ENCODE peak calls at places on chromosomes 4 and X, in nine cellular contexts. O is WTC11; A is HTR-8/SVneo; V is GDM1; T is A673; Z is hepatocyte; N is CD4-positive, alpha-beta T cell; I is astrocyte; J is stromal cell of bone marrow. K is an unnamed sample.
A peak's percentile ranks its signal among the peaks of the same experiment; 100 is the strongest.

GRCh38 chr4:156182269-156182668 is 228.6 kb upstream of the CTSO start:
- DNase-seq in O (no peak), A (no peak), V (no peak), T (no peak), Z (no peak), N (no peak), I (no peak), J (no peak), K (no peak)

GRCh38 chr4:102761478-102761790 is 666 bp upstream of the MANBA start:
- DNase-seq in O (no peak), A (no peak), V (no peak), T (no peak), Z (peak; percentile 34), N (no peak), I (peak; percentile 8), J (peak; percentile 6), K (no peak)

GRCh38 chr4:77893451-77893850 is 30.8 kb downstream of the MRPL1 start:
- DNase-seq in O (no peak), A (no peak), V (no peak), T (no peak), Z (no peak), N (no peak), I (no peak), J (no peak), K (no peak)

GRCh38 chrX:319579-320125 is 1.1 kb upstream of the GTPBP6 start:
- DNase-seq in O (peak; percentile 14), A (no peak), V (no peak), T (no peak), Z (no peak), N (no peak), I (no peak), J (no peak), K (no peak)

GRCh38 chrX:16578218-16578617 is 71.7 kb upstream of the S100G start:
- DNase-seq in O (no peak), A (no peak), V (no peak), T (no peak), Z (no peak), N (no peak), I (no peak), J (peak; percentile 36), K (no peak)

GRCh38 chr4:176969011-176969410 is 176.3 kb upstream of the VEGFC start:
- DNase-seq in O (no peak), A (no peak), V (no peak), T (no peak), Z (no peak), N (no peak), I (no peak), J (no peak), K (no peak)

GRCh38 chrX:27731962-27732361 is 75.8 kb upstream of the MAGEB10 start:
- DNase-seq in O (no peak), A (no peak), V (no peak), T (no peak), Z (no peak), N (no peak), I (no peak), J (no peak), K (no peak)

GRCh38 chr4:33302298-33302697 is 2582.1 kb downstream of the PCDH7 start:
- DNase-seq in O (no peak), A (no peak), V (no peak), T (no peak), Z (no peak), N (no peak), I (peak; percentile 68), J (no peak), K (no peak)

GRCh38 chr4:8848507-8849265 is 23.0 kb downstream of the HMX1 start:
- DNase-seq in O (no peak), A (no peak), V (no peak), T (no peak), Z (no peak), N (no peak), I (no peak), J (no peak), K (no peak)

GRCh38 chrX:55488559-55489314 is 911 bp downstream of the USP51 start:
- DNase-seq in O (peak; percentile 53), A (no peak), V (peak; percentile 46), T (peak; percentile 56), Z (peak; percentile 71), N (peak; percentile 50), I (peak; percentile 32), J (peak; percentile 54), K (peak; percentile 57)

GRCh38 chr4:119037709-119038463 is 97.7 kb upstream of the MYOZ2 start:
- DNase-seq in O (no peak), A (no peak), V (no peak), T (no peak), Z (no peak), N (no peak), I (no peak), J (no peak), K (no peak)

GRCh38 chrX:44422631-44423030 is 79.2 kb upstream of the EFHC2 start:
- DNase-seq in O (no peak), A (peak; percentile 2), V (no peak), T (no peak), Z (no peak), N (no peak), I (peak; percentile 11), J (no peak), K (no peak)

GRCh38 chr4:101279377-101279871 is 67.9 kb downstream of the PPP3CA start:
- DNase-seq in O (no peak), A (no peak), V (peak; percentile 14), T (peak; percentile 96), Z (peak; percentile 50), N (no peak), I (peak; percentile 99), J (peak; percentile 97), K (no peak)

GRCh38 chr4:166816901-166817300 is 417.4 kb downstream of the SPOCK3 start:
- DNase-seq in O (no peak), A (no peak), V (no peak), T (peak; percentile 4), Z (peak; percentile 69), N (no peak), I (peak; percentile 53), J (no peak), K (no peak)

GRCh38 chrX:46611658-46612362 is 38.2 kb downstream of the CHST7 start:
- DNase-seq in O (no peak), A (no peak), V (no peak), T (no peak), Z (no peak), N (peak; percentile 3), I (no peak), J (no peak), K (no peak)

GRCh38 chrX:49704692-49705404 is 9.1 kb upstream of the PAGE1 start:
- DNase-seq in O (no peak), A (no peak), V (no peak), T (no peak), Z (no peak), N (no peak), I (no peak), J (no peak), K (peak; percentile 8)

GRCh38 chrX:22325091-22325490 is 52.4 kb downstream of the CBLL2 start:
- DNase-seq in O (no peak), A (no peak), V (no peak), T (no peak), Z (no peak), N (no peak), I (peak; percentile 37), J (no peak), K (no peak)

GRCh38 chrX:137215467-137215866 is 181.7 kb upstream of the GPR101 start:
- DNase-seq in O (no peak), A (no peak), V (no peak), T (no peak), Z (no peak), N (no peak), I (no peak), J (no peak), K (no peak)

K was measured in activated T-helper 2 cell treated with anti-CD3 and anti-CD28 coated beads, Interferon-gamma antibody, Interleukin-2, Interleukin-4, amounts not matched to agents 10 μg/mL and 5 μg/mL and 100 μg/mL, durations not matched to agents 14 hours and 24 hours and 36 hours.